ENCODE peak calls at places on chromosome 11, in ten cellular contexts. G is heart left ventricle, T is HepG2, O is IMR-90, A is thyroid gland, N is fibroblast of lung, C is spleen, M is esophagus squamous epithelium, J is stomach, P is Peyer's patch. Q is an unnamed sample.

GRCh38 chr11:68990995-68991780 is 10.4 kb upstream of the MRGPRD start:
- DNase-seq in J (no peak), N (no peak), P (no peak), O (no peak), A (no peak), T (no peak), G (peak; percentile 46), M (no peak), C (peak; percentile 41), Q (no peak)

GRCh38 chr11:93236741-93237675 is 39.2 kb upstream of the SLC36A4 start:
- DNase-seq in A (peak; percentile 30), J (no peak), N (peak; percentile 44), C (no peak), P (no peak), T (peak; percentile 55), G (no peak), M (no peak), O (peak; percentile 44), Q (peak; percentile 64)

GRCh38 chr11:68997124-68997994 is 15.7 kb downstream of the MRGPRF start:
- DNase-seq in T (no peak), G (no peak), A (no peak), P (no peak), J (no peak), M (no peak), N (no peak), O (no peak), C (peak; percentile 62), Q (no peak)

GRCh38 chr11:111960916-111961315 is 23.8 kb downstream of the DIXDC1 start:
- DNase-seq in N (no peak), G (no peak), T (no peak), P (no peak), C (no peak), M (no peak), J (peak; percentile 70), O (no peak), A (no peak), Q (no peak)

GRCh38 chr11:110435780-110436717 is 6.3 kb downstream of the FDX1 start:
- DNase-seq in O (peak; percentile 39), T (no peak), G (no peak), C (no peak), P (no peak), J (no peak), M (no peak), N (peak; percentile 37), A (peak; percentile 34), Q (no peak)

GRCh38 chr11:102293873-102294601 is 23.2 kb upstream of the BIRC3 start:
- DNase-seq in O (peak; percentile 66), A (no peak), C (no peak), T (peak; percentile 54), M (no peak), G (no peak), J (no peak), N (peak; percentile 69), P (no peak), Q (no peak)

GRCh38 chr11:14148653-14149273 is 186.2 kb downstream of the SPON1 start:
- DNase-seq in M (no peak), A (no peak), N (peak; percentile 68), G (no peak), O (peak; percentile 44), T (peak; percentile 16), C (no peak), P (no peak), J (no peak), Q (no peak)

GRCh38 chr11:76628408-76628947 is 42.1 kb downstream of the LRRC32 start:
- DNase-seq in T (no peak), N (no peak), G (no peak), M (no peak), A (no peak), C (no peak), P (peak; percentile 28), J (no peak), O (no peak), Q (no peak)

GRCh38 chr11:83157755-83158473 is 983 bp downstream of the PCF11 start:
- DNase-seq in T (peak; percentile 39), O (peak; percentile 33), M (no peak), J (peak; percentile 50), P (peak; percentile 71), A (peak; percentile 50), C (peak; percentile 83), N (peak; percentile 65), G (no peak), Q (peak; percentile 75)

GRCh38 chr11:70861534-70861933 is 390.8 kb downstream of the SHANK2 start:
- DNase-seq in O (no peak), C (no peak), G (no peak), M (no peak), P (no peak), N (no peak), A (no peak), J (no peak), T (no peak), Q (no peak)

GRCh38 chr11:79942071-79942470 is 501.2 kb upstream of the TENM4 start:
- DNase-seq in C (no peak), M (no peak), N (no peak), T (no peak), J (no peak), P (no peak), O (peak; percentile 42), G (no peak), A (no peak), Q (no peak)

GRCh38 chr11:67082071-67082791 is 25.6 kb downstream of the RHOD start:
- DNase-seq in T (no peak), A (peak; percentile 30), G (peak; percentile 68), N (peak; percentile 25), J (no peak), C (no peak), O (no peak), M (no peak), P (no peak), Q (no peak)
- TF ChIP-seq CTCF in T (peak; percentile 50), A (no peak), G (no peak), N (no peak), J (no peak), C (no peak), O (no peak), M (peak; percentile 12), P (no peak), Q (no peak)

GRCh38 chr11:116412118-116412889 is 360.5 kb downstream of the BUD13 start:
- DNase-seq in A (no peak), O (no peak), G (no peak), M (no peak), N (no peak), J (no peak), P (no peak), T (peak; percentile 89), C (no peak), Q (no peak)
- H3K27me3 ChIP-seq in A (no peaks in the 10 kb centered on the region), O (no peaks in the 10 kb centered on the region), G (no peaks in the 10 kb centered on the region), M (no peaks in the 10 kb centered on the region), N (no peaks in the 10 kb centered on the region), J (no peaks in the 10 kb centered on the region), P (no peaks in the 10 kb centered on the region), T (no peaks in the 10 kb centered on the region), C (peaks cover 21% of the 10 kb centered on the region), Q (no peaks in the 10 kb centered on the region)

DNA sequence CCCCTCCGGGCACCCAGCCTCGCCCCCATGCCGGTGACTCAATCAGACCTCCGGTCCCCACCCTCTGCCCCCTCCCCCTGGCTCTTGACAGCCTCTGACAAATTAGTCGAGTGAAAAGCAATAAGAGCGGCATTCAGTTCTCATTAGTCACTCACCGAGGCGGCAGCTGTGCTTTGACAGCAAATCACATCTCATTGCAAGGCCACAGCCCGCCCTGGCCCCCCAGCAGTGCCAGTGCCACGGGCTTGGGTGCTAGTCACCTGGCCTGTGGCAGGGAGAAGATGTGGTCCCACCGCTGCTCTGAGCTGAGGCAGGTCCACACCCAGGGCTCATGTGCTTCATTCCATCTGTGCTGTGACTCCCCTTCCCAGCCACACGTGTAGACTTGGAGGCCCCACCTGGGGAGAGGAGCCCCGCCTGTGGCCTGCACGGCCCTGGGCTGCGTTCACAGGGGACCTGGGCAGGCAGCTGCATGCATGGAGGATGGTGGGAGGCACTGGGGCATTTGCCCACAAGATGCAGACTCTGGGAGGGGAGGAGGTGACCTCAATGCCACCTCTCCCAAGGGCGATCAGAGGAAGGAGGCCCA is 7.4 kb upstream of the TH start:
- DNase-seq in J (no peak), A (no peak), O (peak; percentile 37), G (no peak), N (peak; percentile 53), P (no peak), M (no peak), T (peak; percentile 32), C (no peak), Q (no peak)
- H3K4me1 ChIP-seq in J (no peaks in the 10 kb centered on the region), A (peaks cover 4% of the 10 kb centered on the region), O (no peaks in the 10 kb centered on the region), G (no peaks in the 10 kb centered on the region), N (no peaks in the 10 kb centered on the region), P (no peaks in the 10 kb centered on the region), M (peaks cover 9% of the 10 kb centered on the region), T (peaks cover 17% of the 10 kb centered on the region), C (no peaks in the 10 kb centered on the region), Q (no peaks in the 10 kb centered on the region)

GRCh38 chr11:43680521-43681505 is at the start of gene HSD17B12:
- DNase-seq in A (peak; percentile 99), C (peak; percentile 100), N (peak; percentile 98), M (peak; percentile 92), G (peak; percentile 100), O (peak; percentile 99), T (peak; percentile 98), J (peak; percentile 98), P (peak; percentile 99), Q (peak; percentile 99)
- TF ChIP-seq CTCF in A (no peak), C (no peak), N (no peak), M (no peak), G (peak; percentile 26), O (no peak), T (peak; percentile 35), J (no peak), P (no peak), Q (no peak)

GRCh38 chr11:119850822-119851409 is 121.9 kb upstream of the NECTIN1 start:
- DNase-seq in C (no peak), G (no peak), T (no peak), A (no peak), J (no peak), O (no peak), N (no peak), M (no peak), P (no peak), Q (no peak)

GRCh38 chr11:119855066-119855465 is 126.1 kb upstream of the NECTIN1 start:
- DNase-seq in M (no peak), G (no peak), A (no peak), T (no peak), N (no peak), J (no peak), P (no peak), C (no peak), O (no peak), Q (no peak)

GRCh38 chr11:119852741-119853140 is 123.7 kb upstream of the NECTIN1 start:
- DNase-seq in A (no peak), O (no peak), N (no peak), G (no peak), T (no peak), C (no peak), M (no peak), J (no peak), P (no peak), Q (no peak)

GRCh38 chr11:119854521-119854920 is 125.5 kb upstream of the NECTIN1 start:
- DNase-seq in J (peak; percentile 42), A (no peak), O (no peak), C (no peak), T (no peak), G (no peak), N (no peak), P (peak; percentile 56), M (no peak), Q (no peak)

GRCh38 chr11:119853581-119854360 is 124.8 kb upstream of the NECTIN1 start:
- DNase-seq in G (no peak), N (no peak), C (no peak), O (no peak), J (no peak), P (no peak), T (no peak), A (no peak), M (no peak), Q (peak; percentile 74)
- H3K27me3 ChIP-seq in G (no peaks in the 10 kb centered on the region), N (peaks cover 6% of the 10 kb centered on the region), C (peaks cover 27% of the 10 kb centered on the region), O (peaks cover 24% of the 10 kb centered on the region), J (no peaks in the 10 kb centered on the region), P (no peaks in the 10 kb centered on the region), T (peaks cover 3% of the 10 kb centered on the region), A (no peaks in the 10 kb centered on the region), M (no peaks in the 10 kb centered on the region), Q (no peaks in the 10 kb centered on the region)

Q was measured in testis.